ENCODE peak calls at places on chromosomes 6 and 20, in five cellular contexts. G is stomach, L is thoracic aorta, S is body of pancreas, H is A673. Z is an unnamed sample.

GRCh38 chr6:10402648-10403311 is 12.1 kb downstream of the TFAP2A start:
- DNase-seq in G (no peak), L (no peak), S (no peak), H (no peak), Z (no peak)

GRCh38 chr20:1920252-1920651 is 25.0 kb downstream of the SIRPA start:
- DNase-seq in G (no peak), L (no peak), S (peak; percentile 47), H (no peak), Z (no peak)

GRCh38 chr20:16930656-16931055 is 182.5 kb downstream of the OTOR start:
- DNase-seq in G (no peak), L (no peak), S (no peak), H (no peak), Z (no peak)

GRCh38 chr6:149035806-149036205 is 281.7 kb upstream of the TAB2 start:
- DNase-seq in G (no peak), L (no peak), S (no peak), H (no peak), Z (no peak)

GRCh38 chr6:129432738-129433137 is 277.2 kb downstream of the ARHGAP18 start:
- DNase-seq in G (no peak), L (no peak), S (no peak), H (peak; percentile 23), Z (no peak)

GRCh38 chr6:36874016-36874442 is 574 bp downstream of the PPIL1 start:
- DNase-seq in G (no peak), L (no peak), S (peak; percentile 66), H (no peak), Z (peak; percentile 37)

GRCh38 chr6:89242574-89243330 is 25.6 kb upstream of the GABRR1 start:
- DNase-seq in G (no peak), L (no peak), S (no peak), H (peak; percentile 91), Z (no peak)

GRCh38 chr6:117932001-117932400 is 24.9 kb downstream of the SLC35F1 start:
- DNase-seq in G (no peak), L (no peak), S (no peak), H (no peak), Z (no peak)

GRCh38 chr6:16832721-16833120 is 71.5 kb upstream of the ATXN1 start:
- DNase-seq in G (no peak), L (no peak), S (no peak), H (no peak), Z (no peak)

GRCh38 chr6:144449911-144450690 is 165.0 kb downstream of the UTRN start:
- DNase-seq in G (no peak), L (no peak), S (no peak), H (no peak), Z (no peak)

GRCh38 chr6:4772750-4773149 is 3.5 kb upstream of the CDYL start:
- DNase-seq in G (no peak), L (no peak), S (no peak), H (no peak), Z (no peak)

GRCh38 chr6:73802366-73802765 is 106.4 kb downstream of the CD109 start:
- DNase-seq in G (no peak), L (no peak), S (no peak), H (no peak), Z (no peak)

GRCh38 chr6:17211101-17211500 is 70.1 kb upstream of the RBM24 start:
- DNase-seq in G (no peak), L (no peak), S (no peak), H (no peak), Z (no peak)

GRCh38 chr6:13013681-13014550 is 297.3 kb downstream of the PHACTR1 start:
- DNase-seq in G (no peak), L (no peak), S (peak; percentile 34), H (peak; percentile 19), Z (peak; percentile 27)

GRCh38 chr6:36947570-36948351 is 6.8 kb upstream of the PI16 start:
- DNase-seq in G (no peak), L (no peak), S (no peak), H (no peak), Z (no peak)

GRCh38 chr6:33812669-33813068 is 8.9 kb upstream of the MLN start:
- DNase-seq in G (peak; percentile 35), L (no peak), S (peak; percentile 37), H (peak; percentile 74), Z (peak; percentile 87)

GRCh38 chr6:142763205-142763604 is 181.8 kb downstream of the HIVEP2 start:
- DNase-seq in G (no peak), L (no peak), S (no peak), H (peak; percentile 3), Z (no peak)

GRCh38 chr6:38141045-38141444 is 321.5 kb downstream of the ZFAND3 start:
- DNase-seq in G (no peak), L (no peak), S (no peak), H (no peak), Z (no peak)

GRCh38 chr6:43060034-43060754 is 763 bp downstream of the KLC4 start:
- DNase-seq in G (peak; percentile 79), L (no peak), S (peak; percentile 64), H (no peak), Z (peak; percentile 60)

GRCh38 chr6:33160728-33161323 is 31.4 kb downstream of the COL11A2 start:
- DNase-seq in G (peak; percentile 62), L (no peak), S (no peak), H (peak; percentile 48), Z (peak; percentile 17)

GRCh38 chr20:60653111-60653845 is 598.8 kb upstream of the CDH4 start:
- DNase-seq in G (no peak), L (no peak), S (no peak), H (no peak), Z (no peak)

GRCh38 chr6:16420715-16421461 is 182.5 kb downstream of the GMPR start:
- DNase-seq in G (no peak), L (no peak), S (no peak), H (peak; percentile 54), Z (no peak)

GRCh38 chr6:33967966-33968724 is 164.3 kb upstream of the MLN start:
- DNase-seq in G (no peak), L (no peak), S (no peak), H (peak; percentile 28), Z (no peak)

GRCh38 chr20:10611357-10611756 is 62.4 kb downstream of the JAG1 start:
- DNase-seq in G (no peak), L (no peak), S (peak; percentile 48), H (peak; percentile 63), Z (peak; percentile 51)

GRCh38 chr6:71289039-71289801 is 609 bp downstream of the OGFRL1 start:
- DNase-seq in G (no peak), L (no peak), S (peak; percentile 31), H (peak; percentile 22), Z (peak; percentile 38)

GRCh38 chr6:66054967-66055366 is 347.9 kb upstream of the EYS start:
- DNase-seq in G (no peak), L (no peak), S (no peak), H (no peak), Z (no peak)

GRCh38 chr20:22004946-22005345 is 299.5 kb downstream of the PAX1 start:
- DNase-seq in G (no peak), L (no peak), S (no peak), H (no peak), Z (no peak)

GRCh38 chr6:135722679-135723078 is 128.8 kb upstream of the PDE7B start:
- DNase-seq in G (peak; percentile 35), L (no peak), S (no peak), H (peak; percentile 16), Z (no peak)

GRCh38 chr20:62025394-62025793 is 40.3 kb downstream of the TAF4 start:
- DNase-seq in G (no peak), L (no peak), S (no peak), H (no peak), Z (no peak)

GRCh38 chr20:34637245-34638185 is 39.4 kb downstream of the PIGU start:
- DNase-seq in G (no peak), L (no peak), S (no peak), H (no peak), Z (no peak)

GRCh38 chr6:169499728-169500265 is 202.0 kb downstream of the WDR27 start:
- DNase-seq in G (no peak), L (no peak), S (no peak), H (no peak), Z (no peak)

GRCh38 chr6:5752282-5752681 is 254.4 kb downstream of the NRN1 start:
- DNase-seq in G (no peak), L (no peak), S (no peak), H (peak; percentile 90), Z (no peak)

GRCh38 chr20:25063981-25064380 is 6.0 kb upstream of the ACSS1 start:
- DNase-seq in G (peak; percentile 24), L (no peak), S (peak; percentile 9), H (no peak), Z (no peak)

DNA sequence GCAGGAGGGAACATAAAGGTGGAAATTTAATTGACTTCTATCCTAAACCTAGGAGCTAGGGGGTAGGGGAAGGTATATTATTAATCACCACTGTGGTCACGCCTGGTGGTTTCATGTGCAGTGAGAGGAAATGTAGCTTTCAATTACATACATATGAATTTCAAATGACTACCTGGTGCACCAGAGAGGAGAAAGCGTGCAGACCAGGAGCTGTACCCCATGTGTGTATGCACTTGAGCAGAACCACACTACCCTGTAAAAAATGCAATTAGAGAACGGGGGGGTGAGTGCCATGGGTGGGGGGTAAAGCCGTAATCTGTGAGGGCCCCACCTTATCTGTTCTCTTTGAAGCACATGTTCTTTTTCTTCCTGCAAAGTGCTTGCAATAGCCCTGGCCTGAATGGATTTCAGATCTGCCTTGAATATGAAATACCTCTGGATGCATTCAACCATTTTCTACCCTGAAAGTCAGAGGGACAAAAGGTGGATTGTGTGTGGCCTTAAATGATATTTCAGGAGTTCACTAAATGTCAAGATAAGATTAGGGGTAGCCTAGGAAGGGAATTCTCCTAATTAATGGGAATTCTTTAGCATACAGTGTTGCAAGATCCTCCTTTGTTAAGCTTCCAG is 30.9 kb upstream of the EDN3 start:
- DNase-seq in G (no peak), L (no peak), S (no peak), H (no peak), Z (no peak)
- H3K27ac ChIP-seq in G (no peak overlapping the region), L (no peak overlapping the region), S (peak overlapping the region; percentile 1), H (no peak overlapping the region), Z (no peak overlapping the region)

DNA sequence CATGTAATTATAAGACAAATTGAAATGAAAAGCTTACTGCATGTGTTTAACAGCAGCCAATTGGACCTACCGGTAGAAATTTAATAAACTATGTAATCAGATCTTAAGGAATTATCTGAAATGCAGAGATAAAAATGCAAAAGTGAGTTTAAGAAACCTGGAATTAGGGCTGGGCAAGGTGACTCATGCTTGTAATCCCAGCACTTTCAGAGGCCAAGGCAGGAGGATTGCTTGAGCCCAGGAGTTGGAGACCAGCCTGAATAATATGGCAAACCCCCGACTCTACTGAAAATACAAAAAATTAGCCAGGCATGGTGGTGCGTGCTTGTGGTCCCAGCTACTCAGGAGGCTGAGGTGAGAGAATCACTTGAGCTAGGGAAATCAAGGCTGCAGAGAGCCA is 74.1 kb downstream of the HFE start:
- DNase-seq in G (no peak), L (no peak), S (no peak), H (no peak), Z (no peak)
- H3K4me3 ChIP-seq in G (no peak overlapping the region), L (no peak overlapping the region), S (no peak overlapping the region), H (no peak overlapping the region), Z (no peak overlapping the region)

DNA sequence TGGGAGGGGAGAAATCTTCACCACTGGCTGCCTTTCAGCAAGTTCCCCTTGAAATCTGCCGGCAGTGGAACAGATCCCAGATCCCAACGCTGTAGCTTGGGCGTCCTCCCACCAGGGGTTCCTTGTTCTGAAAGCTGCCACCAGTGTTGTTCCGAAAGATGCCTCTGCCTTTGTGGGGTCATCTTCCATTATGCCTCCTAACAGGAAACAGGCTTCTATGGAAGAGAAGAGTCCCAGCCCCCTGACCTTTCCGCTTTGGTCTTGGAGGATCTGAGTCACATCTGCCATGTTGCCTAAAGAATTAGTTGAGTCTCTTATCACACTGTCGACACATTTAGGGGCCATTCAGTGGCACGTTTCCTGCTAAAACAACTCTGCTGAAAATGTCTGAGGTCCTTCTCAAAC is 57.5 kb upstream of the NFATC2 start:
- DNase-seq in G (no peak), L (no peak), S (no peak), H (no peak), Z (no peak)
- H3K27ac ChIP-seq in G (no peak overlapping the region), L (no peak overlapping the region), S (no peak overlapping the region), H (no peak overlapping the region), Z (no peak overlapping the region)

GRCh38 chr6:32128751-32129296 is 778 bp upstream of the ATF6B start:
- DNase-seq in G (no peak), L (no peak), S (no peak), H (no peak), Z (no peak)
- H3K4me3 ChIP-seq in G (peak overlapping the region; percentile 45), L (peak overlapping the region; percentile 90), S (no peak overlapping the region), H (peak overlapping the region; percentile 89), Z (peak overlapping the region; percentile 62)